ENCODE peak calls at places on chromosome 15, in ten cellular contexts. Z, X, L, R, D, M, O, I, P and A are unnamed samples.

GRCh38 chr15:44340410-44340809 is 51.9 kb downstream of the GOLM2 start:
- DNase-seq in R (peak; percentile 10), O (peak; percentile 20), Z (peak; percentile 89), L (no peak), M (no peak), I (no peak), D (peak; percentile 71), X (peak; percentile 53), P (no peak), A (peak; percentile 74)

GRCh38 chr15:59321000-59321689 is 51.5 kb downstream of the MYO1E start:
- DNase-seq in X (no peak), O (no peak), L (no peak), P (no peak), I (no peak), M (no peak), D (no peak), R (no peak), Z (no peak), A (no peak)

GRCh38 chr15:96314508-96314907 is 16.0 kb upstream of the NR2F2 start:
- DNase-seq in P (no peak), X (no peak), L (no peak), D (no peak), I (no peak), Z (no peak), O (no peak), R (no peak), M (no peak), A (no peak)

GRCh38 chr15:98522127-98522526 is 126.2 kb upstream of the IGF1R start:
- DNase-seq in L (no peak), O (no peak), D (no peak), P (no peak), Z (no peak), R (no peak), M (no peak), I (no peak), X (no peak), A (no peak)

GRCh38 chr15:32861741-32862140 is 143.9 kb downstream of the GREM1 start:
- DNase-seq in D (no peak), O (no peak), R (peak; percentile 73), Z (peak; percentile 88), P (no peak), X (peak; percentile 69), L (no peak), I (no peak), M (no peak), A (peak; percentile 81)

GRCh38 chr15:99187886-99188285 is 61.5 kb downstream of the TTC23 start:
- DNase-seq in O (no peak), X (no peak), D (no peak), M (no peak), I (no peak), R (no peak), P (no peak), L (no peak), Z (peak; percentile 56), A (no peak)

GRCh38 chr15:23420806-23421575 is 26.1 kb downstream of the GOLGA6L2 start:
- DNase-seq in P (no peak), X (no peak), I (no peak), M (no peak), D (no peak), R (peak; percentile 79), O (no peak), L (no peak), Z (no peak), A (peak; percentile 6)

GRCh38 chr15:78875107-78875914 is 2.6 kb downstream of the MORF4L1 start:
- DNase-seq in P (no peak), O (peak; percentile 39), X (no peak), R (no peak), D (no peak), M (no peak), L (no peak), Z (peak; percentile 42), I (no peak), A (peak; percentile 21)

GRCh38 chr15:65303687-65304392 is 637 bp upstream of the RNU5B-1 start:
- DNase-seq in P (no peak), R (peak; percentile 49), Z (peak; percentile 72), M (peak; percentile 29), I (peak; percentile 63), L (peak; percentile 54), O (peak; percentile 75), D (peak; percentile 52), X (peak; percentile 81), A (peak; percentile 52)

GRCh38 chr15:50907866-50908208 is 646 bp upstream of the AP4E1 start:
- DNase-seq in I (no peak), P (peak; percentile 22), R (peak; percentile 63), M (peak; percentile 11), Z (peak; percentile 74), X (peak; percentile 20), D (no peak), O (peak; percentile 34), L (peak; percentile 46), A (peak; percentile 23)

GRCh38 chr15:92693922-92694331 is 38.4 kb upstream of the FAM174B start:
- DNase-seq in L (no peak), M (no peak), X (no peak), I (no peak), R (peak; percentile 30), D (no peak), O (peak; percentile 62), Z (peak; percentile 15), P (peak; percentile 33), A (no peak)

GRCh38 chr15:97652700-97653167 is 307.8 kb upstream of the ARRDC4 start:
- DNase-seq in R (peak; percentile 59), X (no peak), M (no peak), D (no peak), L (no peak), P (no peak), I (no peak), Z (no peak), O (no peak), A (no peak)

GRCh38 chr15:51283026-51283425 is 55.4 kb downstream of the CYP19A1 start:
- DNase-seq in R (peak; percentile 70), P (no peak), D (no peak), I (no peak), L (no peak), X (no peak), Z (no peak), O (no peak), M (no peak), A (no peak)

GRCh38 chr15:71425388-71425787 is 310.1 kb downstream of the THSD4 start:
- DNase-seq in Z (no peak), I (no peak), X (no peak), O (no peak), L (no peak), D (no peak), M (no peak), P (no peak), R (no peak), A (no peak)

GRCh38 chr15:25504307-25504706 is 65.5 kb upstream of the UBE3A start:
- DNase-seq in D (no peak), M (no peak), L (no peak), R (no peak), Z (peak; percentile 85), P (no peak), O (no peak), I (no peak), X (peak; percentile 1), A (peak; percentile 7)

GRCh38 chr15:45442497-45443135 is 64.3 kb upstream of the GATM start:
- DNase-seq in L (no peak), Z (peak; percentile 88), X (no peak), R (no peak), P (no peak), O (no peak), I (no peak), D (no peak), M (no peak), A (peak; percentile 71)

GRCh38 chr15:101019351-101019750 is 100.2 kb downstream of the LRRK1 start:
- DNase-seq in L (peak; percentile 2), I (no peak), R (no peak), O (no peak), D (no peak), M (no peak), P (no peak), X (no peak), Z (no peak), A (no peak)

GRCh38 chr15:59550961-59551360 is 60.6 kb upstream of the GCNT3 start:
- DNase-seq in X (no peak), I (no peak), P (no peak), L (no peak), Z (no peak), R (no peak), D (no peak), O (no peak), M (no peak), A (no peak)

GRCh38 chr15:79896634-79897379 is at the start of gene MTHFS:
- DNase-seq in X (peak; percentile 56), M (peak; percentile 55), Z (peak; percentile 87), L (peak; percentile 50), O (peak; percentile 89), R (peak; percentile 95), P (peak; percentile 57), D (peak; percentile 76), I (peak; percentile 56), A (peak; percentile 68)

GRCh38 chr15:70476441-70476840 is 286.9 kb downstream of the UACA start:
- DNase-seq in R (no peak), M (no peak), O (no peak), L (no peak), Z (no peak), I (no peak), D (no peak), P (no peak), X (no peak), A (no peak)

GRCh38 chr15:71444866-71445590 is 329.8 kb downstream of the THSD4 start:
- DNase-seq in D (peak; percentile 90), R (no peak), M (no peak), O (peak; percentile 27), Z (peak; percentile 70), L (no peak), P (no peak), X (peak; percentile 53), I (no peak), A (peak; percentile 74)